ENCODE peak calls at places on chromosomes 16 and 17, in nine cellular contexts. A, Z, R, O, E, N, Y, X and D are unnamed samples.

GRCh38 chr17:69437475-69437874 is 23.0 kb downstream of the MAP2K6 start:
- DNase-seq in Y (no peak), N (no peak), X (no peak), O (no peak), A (no peak), Z (no peak), R (no peak), E (no peak), D (no peak)

GRCh38 chr16:49931931-49932330 is 76.0 kb upstream of the ZNF423 start:
- DNase-seq in Z (no peak), Y (no peak), E (no peak), O (no peak), X (no peak), R (no peak), A (no peak), N (no peak), D (no peak)

GRCh38 chr17:13885953-13886889 is 183.1 kb upstream of the COX10 start:
- DNase-seq in N (no peak), Y (no peak), R (no peak), X (peak), O (no peak), A (no peak), E (no peak), Z (no peak), D (no peak)

GRCh38 chr17:11589706-11590105 is 8.6 kb upstream of the DNAH9 start:
- DNase-seq in X (no peak), Z (no peak), R (peak), A (no peak), N (no peak), E (no peak), Y (no peak), O (no peak), D (no peak)

GRCh38 chr17:38742431-38743308 is 5.5 kb downstream of the PCGF2 start:
- DNase-seq in X (peak), R (peak), N (no peak), A (peak), Y (no peak), E (peak), O (no peak), Z (no peak), D (no peak)

GRCh38 chr17:7445011-7445927 is at the start of gene CHRNB1:
- DNase-seq in A (peak), X (peak), O (peak), R (peak), Y (no peak), E (peak), N (peak), Z (peak), D (no peak)

GRCh38 chr17:311119-311848 is 41.3 kb downstream of the RPH3AL start:
- DNase-seq in Z (no peak), N (no peak), R (no peak), A (no peak), E (no peak), X (no peak), Y (no peak), O (no peak), D (no peak)

GRCh38 chr17:3963214-3964201 is 729 bp downstream of the ATP2A3 start:
- DNase-seq in X (no peak), E (no peak), Y (no peak), A (no peak), R (no peak), O (peak), N (no peak), Z (peak), D (peak)

GRCh38 chr16:79864032-79864780 is 263.7 kb upstream of the MAF start:
- DNase-seq in Z (no peak), X (no peak), R (no peak), A (no peak), N (no peak), Y (no peak), E (no peak), O (no peak), D (no peak)

GRCh38 chr17:49051269-49051668 is 54.1 kb downstream of the IGF2BP1 start:
- DNase-seq in A (no peak), O (no peak), N (no peak), R (no peak), Z (no peak), Y (no peak), E (no peak), X (no peak), D (no peak)